ENCODE peak calls at places on chromosome 14, in four cellular contexts. Y is glutamatergic neuron, C is BE2C, F is GM23338. U is an unnamed sample.

GRCh38 chr14:103628684-103629502 is at the start of gene KLC1:
- DNase-seq in F (peak), C (peak), Y (peak), U (peak)

GRCh38 chr14:22202313-22202712 is 386.7 kb downstream of the DAD1 start:
- DNase-seq in F (no peak), Y (no peak), C (no peak), U (no peak)

GRCh38 chr14:50040401-50040775 is 76.0 kb downstream of the VCPKMT start:
- DNase-seq in F (no peak), Y (no peak), C (no peak), U (no peak)

GRCh38 chr14:84458881-84459280 is 1071.1 kb upstream of the FLRT2 start:
- DNase-seq in F (no peak), Y (no peak), C (no peak), U (no peak)

GRCh38 chr14:68759017-68759569 is 33.8 kb downstream of the ZFP36L1 start:
- DNase-seq in C (no peak), F (no peak), Y (no peak), U (no peak)

GRCh38 chr14:22848391-22849164 is 12.2 kb downstream of the MMP14 start:
- DNase-seq in C (peak), F (peak), Y (no peak), U (peak)

GRCh38 chr14:99256483-99256874 is 15.5 kb downstream of the BCL11B start:
- DNase-seq in F (no peak), Y (no peak), C (no peak), U (no peak)

GRCh38 chr14:102733326-102733725 is 43.9 kb upstream of the TRAF3 start:
- DNase-seq in C (no peak), F (no peak), Y (no peak), U (no peak)

GRCh38 chr14:37047226-37047625 is 125.2 kb downstream of the SLC25A21 start:
- DNase-seq in Y (no peak), F (no peak), C (no peak), U (no peak)

GRCh38 chr14:103576371-103577024 is 13.7 kb downstream of the COA8 start:
- DNase-seq in C (peak), F (peak), Y (peak), U (peak)

GRCh38 chr14:51691176-51691575 is 39.5 kb downstream of the FRMD6 start:
- DNase-seq in C (no peak), Y (no peak), F (no peak), U (no peak)

GRCh38 chr14:89137514-89138163 is 279.4 kb downstream of the FOXN3 start:
- DNase-seq in C (no peak), Y (no peak), F (no peak), U (no peak)

GRCh38 chr14:101022121-101022520 is 118.6 kb upstream of the RTL1 start:
- DNase-seq in Y (no peak), F (no peak), C (peak), U (no peak)

GRCh38 chr14:86527312-86527711 is 997.4 kb downstream of the FLRT2 start:
- DNase-seq in F (no peak), Y (no peak), C (no peak), U (no peak)

GRCh38 chr14:87615822-87616679 is 376.9 kb downstream of the GALC start:
- DNase-seq in Y (peak), C (peak), F (peak), U (peak)

GRCh38 chr14:32300146-32300545 is 29.0 kb upstream of the AKAP6 start:
- DNase-seq in Y (peak), C (peak), F (no peak), U (no peak)

GRCh38 chr14:59331217-59331616 is 134.0 kb downstream of the GPR135 start:
- DNase-seq in Y (no peak), F (peak), C (no peak), U (no peak)

GRCh38 chr14:105855893-105856675 is 329.7 kb downstream of the TMEM121 start:
- DNase-seq in C (peak), Y (no peak), F (no peak), U (no peak)

GRCh38 chr14:21917699-21918436 is 244.2 kb upstream of the OR4E1 start:
- DNase-seq in F (peak), C (peak), Y (peak), U (peak)

GRCh38 chr14:51674294-51675002 is 22.7 kb downstream of the FRMD6 start:
- DNase-seq in F (no peak), Y (no peak), C (no peak), U (no peak)

GRCh38 chr14:74975059-74975810 is 19.8 kb upstream of the PGF start:
- DNase-seq in F (no peak), C (peak), Y (no peak), U (no peak)

GRCh38 chr14:61750708-61751474 is 11.3 kb upstream of the SNAPC1 start:
- DNase-seq in F (peak), Y (peak), C (peak), U (peak)

GRCh38 chr14:99441918-99442317 is 38.7 kb downstream of the SETD3 start:
- DNase-seq in Y (no peak), F (no peak), C (no peak), U (no peak)

GRCh38 chr14:85934886-85935254 is 404.9 kb downstream of the FLRT2 start:
- DNase-seq in F (no peak), C (no peak), Y (no peak), U (no peak)

GRCh38 chr14:103398427-103399195 is 13.4 kb downstream of the MARK3 start:
- DNase-seq in F (no peak), Y (no peak), C (no peak), U (peak)

GRCh38 chr14:34873591-34874385 is 1.4 kb downstream of the BAZ1A start:
- DNase-seq in Y (peak), C (peak), F (peak), U (peak)

GRCh38 chr14:65824285-65824977 is 411.9 kb downstream of the FUT8 start:
- DNase-seq in F (peak), C (peak), Y (peak), U (peak)

GRCh38 chr14:35986219-35986573 is 160.1 kb downstream of the BRMS1L start:
- DNase-seq in F (no peak), Y (no peak), C (no peak), U (no peak)

GRCh38 chr14:37697489-37698121 is 102.2 kb downstream of the TTC6 start:
- DNase-seq in C (no peak), F (no peak), Y (no peak), U (peak)

GRCh38 chr14:56172571-56172971 is 54.4 kb downstream of the PELI2 start:
- DNase-seq in Y (no peak), F (no peak), C (no peak), U (no peak)

GRCh38 chr14:23147676-23148075 is 28.6 kb upstream of the CEBPE start:
- DNase-seq in F (no peak), C (no peak), Y (no peak), U (no peak)